ENCODE peak calls at places on chromosomes 13 and 19, in ten cellular contexts. One of them, this sample, is unnamed. For H3K4me1, the result is how much of the 10 kb centered on the place peaks cover.

GRCh38 chr13:109610517-109610916 is 175.9 kb downstream of the IRS2 start:
- DNase-seq in breast epithelium: no peak
- DNase-seq in fibroblast of lung: no peak
- DNase-seq in cardiac muscle cell: peak
- DNase-seq in suprapubic skin: no peak
- DNase-seq in IMR-90: no peak
- DNase-seq in stomach: peak
- DNase-seq in transverse colon: peak
- DNase-seq in HepG2: no peak
- DNase-seq in spleen: peak
- DNase-seq in this sample: peak

GRCh38 chr19:57099199-57099661 is 20.6 kb upstream of the USP29 start:
- DNase-seq in breast epithelium: peak
- DNase-seq in fibroblast of lung: peak
- DNase-seq in cardiac muscle cell: peak
- DNase-seq in suprapubic skin: no peak
- DNase-seq in IMR-90: peak
- DNase-seq in stomach: peak
- DNase-seq in transverse colon: peak
- DNase-seq in HepG2: peak
- DNase-seq in spleen: peak
- DNase-seq in this sample: peak

GRCh38 chr13:89393758-89394157 is 1722.6 kb downstream of the SLITRK5 start:
- DNase-seq in breast epithelium: no peak
- DNase-seq in fibroblast of lung: no peak
- DNase-seq in cardiac muscle cell: no peak
- DNase-seq in suprapubic skin: no peak
- DNase-seq in IMR-90: no peak
- DNase-seq in stomach: no peak
- DNase-seq in transverse colon: no peak
- DNase-seq in HepG2: no peak
- DNase-seq in spleen: no peak
- DNase-seq in this sample: no peak

GRCh38 chr13:60701919-60702318 is 304.9 kb downstream of the TDRD3 start:
- DNase-seq in breast epithelium: no peak
- DNase-seq in fibroblast of lung: no peak
- DNase-seq in cardiac muscle cell: no peak
- DNase-seq in suprapubic skin: no peak
- DNase-seq in IMR-90: no peak
- DNase-seq in stomach: no peak
- DNase-seq in transverse colon: no peak
- DNase-seq in HepG2: no peak
- DNase-seq in spleen: no peak
- DNase-seq in this sample: no peak

GRCh38 chr19:5037936-5038335 is 69.0 kb downstream of the KDM4B start:
- DNase-seq in breast epithelium: no peak
- DNase-seq in fibroblast of lung: no peak
- DNase-seq in cardiac muscle cell: no peak
- DNase-seq in suprapubic skin: no peak
- DNase-seq in IMR-90: no peak
- DNase-seq in stomach: no peak
- DNase-seq in transverse colon: no peak
- DNase-seq in HepG2: no peak
- DNase-seq in spleen: no peak
- DNase-seq in this sample: no peak

GRCh38 chr19:30556230-30556711 is 184.1 kb downstream of the ZNF536 start:
- DNase-seq in breast epithelium: no peak
- DNase-seq in fibroblast of lung: no peak
- DNase-seq in cardiac muscle cell: no peak
- DNase-seq in suprapubic skin: no peak
- DNase-seq in IMR-90: no peak
- DNase-seq in stomach: no peak
- DNase-seq in transverse colon: no peak
- DNase-seq in HepG2: no peak
- DNase-seq in spleen: no peak
- DNase-seq in this sample: no peak

GRCh38 chr13:45994752-45995151 is 57.8 kb downstream of the ZC3H13 start:
- DNase-seq in breast epithelium: no peak
- DNase-seq in fibroblast of lung: no peak
- DNase-seq in cardiac muscle cell: no peak
- DNase-seq in suprapubic skin: no peak
- DNase-seq in IMR-90: no peak
- DNase-seq in stomach: no peak
- DNase-seq in transverse colon: no peak
- DNase-seq in HepG2: no peak
- DNase-seq in spleen: no peak
- DNase-seq in this sample: no peak

GRCh38 chr19:3366761-3367571 is 583 bp downstream of the NFIC start:
- DNase-seq in breast epithelium: no peak
- DNase-seq in fibroblast of lung: no peak
- DNase-seq in cardiac muscle cell: peak
- DNase-seq in suprapubic skin: no peak
- DNase-seq in IMR-90: no peak
- DNase-seq in stomach: no peak
- DNase-seq in transverse colon: peak
- DNase-seq in HepG2: no peak
- DNase-seq in spleen: peak
- DNase-seq in this sample: peak

GRCh38 chr19:29971648-29972047 is 29.6 kb downstream of the URI1 start:
- DNase-seq in breast epithelium: no peak
- DNase-seq in fibroblast of lung: no peak
- DNase-seq in cardiac muscle cell: no peak
- DNase-seq in suprapubic skin: no peak
- DNase-seq in IMR-90: peak
- DNase-seq in stomach: no peak
- DNase-seq in transverse colon: no peak
- DNase-seq in HepG2: no peak
- DNase-seq in spleen: no peak
- DNase-seq in this sample: no peak

GRCh38 chr13:33870046-33870668 is 52.2 kb downstream of the RFC3 start:
- DNase-seq in breast epithelium: no peak
- DNase-seq in fibroblast of lung: no peak
- DNase-seq in cardiac muscle cell: no peak
- DNase-seq in suprapubic skin: no peak
- DNase-seq in IMR-90: no peak
- DNase-seq in stomach: no peak
- DNase-seq in transverse colon: no peak
- DNase-seq in HepG2: no peak
- DNase-seq in spleen: no peak
- DNase-seq in this sample: no peak

GRCh38 chr13:33869005-33869404 is 51.1 kb downstream of the RFC3 start:
- DNase-seq in breast epithelium: no peak
- DNase-seq in fibroblast of lung: peak
- DNase-seq in cardiac muscle cell: no peak
- DNase-seq in suprapubic skin: no peak
- DNase-seq in IMR-90: no peak
- DNase-seq in stomach: no peak
- DNase-seq in transverse colon: no peak
- DNase-seq in HepG2: no peak
- DNase-seq in spleen: no peak
- DNase-seq in this sample: no peak

GRCh38 chr13:33865945-33866344 is 48.0 kb downstream of the RFC3 start:
- DNase-seq in breast epithelium: no peak
- DNase-seq in fibroblast of lung: no peak
- DNase-seq in cardiac muscle cell: no peak
- DNase-seq in suprapubic skin: no peak
- DNase-seq in IMR-90: no peak
- DNase-seq in stomach: no peak
- DNase-seq in transverse colon: no peak
- DNase-seq in HepG2: no peak
- DNase-seq in spleen: no peak
- DNase-seq in this sample: no peak

GRCh38 chr13:33868343-33868994 is 50.5 kb downstream of the RFC3 start:
- DNase-seq in breast epithelium: no peak
- DNase-seq in fibroblast of lung: no peak
- DNase-seq in cardiac muscle cell: no peak
- DNase-seq in suprapubic skin: no peak
- DNase-seq in IMR-90: no peak
- DNase-seq in stomach: no peak
- DNase-seq in transverse colon: no peak
- DNase-seq in HepG2: no peak
- DNase-seq in spleen: no peak
- DNase-seq in this sample: no peak

DNA sequence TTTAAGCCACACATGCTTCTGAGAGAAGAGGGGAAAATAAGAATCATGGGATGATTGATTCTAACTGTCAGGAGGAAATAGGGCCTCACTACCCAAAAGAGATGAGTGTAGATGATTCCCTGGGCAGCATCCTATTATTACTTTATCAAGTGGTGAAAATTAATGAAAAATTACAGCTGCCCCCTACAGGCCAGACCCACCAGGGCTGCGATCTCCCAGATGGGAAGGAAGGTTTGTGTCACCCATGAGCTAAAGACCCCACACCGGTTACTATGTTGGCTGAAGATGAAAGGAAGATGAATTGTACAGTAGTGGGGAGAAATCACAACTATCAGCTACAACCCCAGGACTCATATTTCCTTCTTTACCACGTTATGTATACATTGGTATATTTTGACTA is 49.5 kb downstream of the RFC3 start:
- DNase-seq in breast epithelium: no peak
- DNase-seq in fibroblast of lung: no peak
- DNase-seq in cardiac muscle cell: no peak
- DNase-seq in suprapubic skin: no peak
- DNase-seq in IMR-90: no peak
- DNase-seq in stomach: no peak
- DNase-seq in transverse colon: no peak
- DNase-seq in HepG2: no peak
- DNase-seq in spleen: no peak
- DNase-seq in this sample: no peak
- TF ChIP-seq CTCF in breast epithelium: no peak
- TF ChIP-seq CTCF in fibroblast of lung: peak
- TF ChIP-seq CTCF in cardiac muscle cell: peak
- TF ChIP-seq CTCF in suprapubic skin: no peak
- TF ChIP-seq CTCF in IMR-90: no peak
- TF ChIP-seq CTCF in stomach: no peak
- TF ChIP-seq CTCF in transverse colon: no peak
- TF ChIP-seq CTCF in HepG2: no peak
- TF ChIP-seq CTCF in spleen: no peak
- TF ChIP-seq CTCF in this sample: no peak

GRCh38 chr13:44401577-44401976 is 28.0 kb downstream of the SERP2 start:
- DNase-seq in breast epithelium: no peak
- DNase-seq in fibroblast of lung: no peak
- DNase-seq in cardiac muscle cell: no peak
- DNase-seq in suprapubic skin: no peak
- DNase-seq in IMR-90: no peak
- DNase-seq in stomach: no peak
- DNase-seq in transverse colon: no peak
- DNase-seq in HepG2: no peak
- DNase-seq in spleen: no peak
- DNase-seq in this sample: no peak
- H3K4me1 ChIP-seq in breast epithelium: under half
- H3K4me1 ChIP-seq in fibroblast of lung: under half
- H3K4me1 ChIP-seq in cardiac muscle cell: half or more
- H3K4me1 ChIP-seq in suprapubic skin: under half
- H3K4me1 ChIP-seq in IMR-90: under half
- H3K4me1 ChIP-seq in stomach: under half
- H3K4me1 ChIP-seq in transverse colon: under half
- H3K4me1 ChIP-seq in HepG2: half or more
- H3K4me1 ChIP-seq in spleen: under half
- H3K4me1 ChIP-seq in this sample: under half

DNA sequence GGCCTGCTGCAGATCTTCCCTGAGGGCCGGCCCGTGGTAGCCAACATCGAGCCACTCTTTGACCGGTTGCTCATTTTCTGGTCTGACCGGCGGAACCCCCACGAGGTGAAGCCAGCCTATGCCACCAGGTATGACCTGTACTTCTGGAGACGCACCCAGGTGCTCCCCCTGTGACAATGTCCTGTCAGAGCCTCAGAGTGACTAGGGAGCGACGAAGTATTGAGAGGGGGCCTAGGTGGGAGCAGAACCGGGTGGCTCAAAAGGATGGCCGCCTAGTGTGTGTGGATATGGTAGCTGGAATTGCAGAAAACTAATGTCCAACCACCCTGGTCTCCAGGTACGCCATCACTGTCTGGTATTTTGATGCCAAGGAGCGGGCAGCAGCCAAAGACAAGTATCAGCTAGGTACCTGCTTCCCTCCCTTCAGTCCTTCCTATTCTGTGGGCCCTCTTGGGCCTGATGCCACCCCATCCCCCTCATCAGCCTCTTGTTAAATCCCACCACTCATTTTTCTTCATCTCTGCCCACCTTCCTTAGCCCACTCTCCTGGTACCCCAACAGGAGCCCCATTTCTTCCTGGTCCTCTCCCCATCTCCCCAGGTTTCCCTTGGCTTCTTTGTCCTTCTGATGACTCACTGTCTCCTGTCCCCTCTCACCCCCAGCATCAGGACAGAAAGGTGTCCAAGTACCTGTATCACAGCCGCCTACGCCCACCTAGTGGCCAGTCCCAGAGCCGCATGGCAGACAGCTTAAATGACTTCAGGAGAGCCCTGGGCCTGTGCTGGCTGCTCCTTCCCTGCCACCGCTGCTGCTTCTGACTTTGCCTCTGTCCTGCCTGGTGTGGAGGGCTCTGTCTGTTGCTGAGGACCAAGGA is 8.4 kb downstream of the EGLN2 start:
- DNase-seq in breast epithelium: no peak
- DNase-seq in fibroblast of lung: no peak
- DNase-seq in cardiac muscle cell: peak
- DNase-seq in suprapubic skin: no peak
- DNase-seq in IMR-90: no peak
- DNase-seq in stomach: no peak
- DNase-seq in transverse colon: no peak
- DNase-seq in HepG2: peak
- DNase-seq in spleen: no peak
- DNase-seq in this sample: peak
- TF ChIP-seq CTCF in breast epithelium: no peak
- TF ChIP-seq CTCF in fibroblast of lung: no peak
- TF ChIP-seq CTCF in cardiac muscle cell: peak
- TF ChIP-seq CTCF in suprapubic skin: no peak
- TF ChIP-seq CTCF in IMR-90: peak
- TF ChIP-seq CTCF in stomach: peak
- TF ChIP-seq CTCF in transverse colon: peak
- TF ChIP-seq CTCF in HepG2: peak
- TF ChIP-seq CTCF in spleen: no peak
- TF ChIP-seq CTCF in this sample: peak

DNA sequence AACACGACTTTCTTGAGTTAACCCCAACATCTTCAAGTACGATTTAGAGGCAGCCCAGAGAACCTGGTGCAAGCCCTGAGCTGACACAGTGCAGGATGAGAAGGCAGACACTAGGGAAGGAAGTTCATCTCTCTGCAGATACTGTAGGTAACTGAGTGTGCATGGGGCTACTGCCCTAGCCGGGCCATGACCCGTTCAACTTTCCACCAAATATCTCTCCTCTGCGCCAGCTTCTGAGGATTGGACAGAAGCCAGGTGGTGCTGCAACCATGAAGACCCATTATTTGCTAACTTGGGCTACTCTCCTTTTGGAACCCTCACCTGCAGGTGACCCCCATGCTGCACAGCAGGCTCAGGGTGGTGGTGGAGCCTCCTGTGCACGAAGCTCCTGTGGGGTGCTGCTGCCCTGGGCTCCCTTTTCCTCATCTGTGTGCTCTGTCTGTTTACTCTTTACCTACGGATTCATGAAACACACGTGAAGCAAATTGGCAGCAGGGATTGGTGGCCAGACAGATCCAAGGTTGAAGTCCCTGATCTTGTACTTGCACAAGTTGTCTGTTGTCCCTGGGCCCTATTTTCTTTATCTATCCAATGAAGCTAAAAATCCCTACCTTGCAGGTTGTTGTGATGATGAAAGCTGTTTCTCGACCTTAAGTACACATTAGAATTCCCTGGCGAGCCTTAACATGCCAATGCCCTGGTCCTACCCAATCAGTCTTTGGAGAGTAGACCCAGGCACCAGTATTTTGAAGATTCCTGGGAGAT is 227.8 kb downstream of the LACC1 start:
- DNase-seq in breast epithelium: no peak
- DNase-seq in fibroblast of lung: no peak
- DNase-seq in cardiac muscle cell: no peak
- DNase-seq in suprapubic skin: no peak
- DNase-seq in IMR-90: no peak
- DNase-seq in stomach: no peak
- DNase-seq in transverse colon: no peak
- DNase-seq in HepG2: peak
- DNase-seq in spleen: no peak
- DNase-seq in this sample: peak
- H3K4me1 ChIP-seq in breast epithelium: under half
- H3K4me1 ChIP-seq in fibroblast of lung: under half
- H3K4me1 ChIP-seq in cardiac muscle cell: half or more
- H3K4me1 ChIP-seq in suprapubic skin: under half
- H3K4me1 ChIP-seq in IMR-90: under half
- H3K4me1 ChIP-seq in stomach: under half
- H3K4me1 ChIP-seq in transverse colon: under half
- H3K4me1 ChIP-seq in HepG2: under half
- H3K4me1 ChIP-seq in spleen: under half
- H3K4me1 ChIP-seq in this sample: under half